ENCODE peak calls at places on chromosome X, in seven cellular contexts. One of them, this sample, is unnamed.

GRCh38 chrX:2162695-2163094 is 338.1 kb downstream of the DHRSX start:
- DNase-seq in thoracic aorta: no peak
- DNase-seq in GM23338: no peak
- DNase-seq in tibial artery: no peak
- DNase-seq in adrenal gland: no peak
- DNase-seq in K562: no peak
- DNase-seq in transverse colon: no peak
- DNase-seq in this sample: no peak

GRCh38 chrX:112961981-112962380 is 121.3 kb upstream of the AMOT start:
- DNase-seq in thoracic aorta: no peak
- DNase-seq in GM23338: no peak
- DNase-seq in tibial artery: no peak
- DNase-seq in adrenal gland: no peak
- DNase-seq in K562: no peak
- DNase-seq in transverse colon: no peak
- DNase-seq in this sample: no peak

GRCh38 chrX:20472148-20472547 is 205.4 kb upstream of the RPS6KA3 start:
- DNase-seq in thoracic aorta: no peak
- DNase-seq in GM23338: no peak
- DNase-seq in tibial artery: no peak
- DNase-seq in adrenal gland: no peak
- DNase-seq in K562: no peak
- DNase-seq in transverse colon: no peak
- DNase-seq in this sample: no peak

GRCh38 chrX:47162927-47163583 is 18.0 kb downstream of the RBM10 start:
- DNase-seq in thoracic aorta: no peak
- DNase-seq in GM23338: no peak
- DNase-seq in tibial artery: no peak
- DNase-seq in adrenal gland: no peak
- DNase-seq in K562: no peak
- DNase-seq in transverse colon: no peak
- DNase-seq in this sample: no peak

GRCh38 chrX:10457092-10457491 is 163.3 kb downstream of the MID1 start:
- DNase-seq in thoracic aorta: no peak
- DNase-seq in GM23338: no peak
- DNase-seq in tibial artery: no peak
- DNase-seq in adrenal gland: no peak
- DNase-seq in K562: no peak
- DNase-seq in transverse colon: no peak
- DNase-seq in this sample: no peak

GRCh38 chrX:31420302-31420701 is 348.5 kb upstream of the FTHL17 start:
- DNase-seq in thoracic aorta: no peak
- DNase-seq in GM23338: no peak
- DNase-seq in tibial artery: no peak
- DNase-seq in adrenal gland: no peak
- DNase-seq in K562: no peak
- DNase-seq in transverse colon: no peak
- DNase-seq in this sample: no peak

GRCh38 chrX:21481761-21482160 is 107.5 kb downstream of the CNKSR2 start:
- DNase-seq in thoracic aorta: no peak
- DNase-seq in GM23338: no peak
- DNase-seq in tibial artery: no peak
- DNase-seq in adrenal gland: no peak
- DNase-seq in K562: no peak
- DNase-seq in transverse colon: no peak
- DNase-seq in this sample: no peak

GRCh38 chrX:152600853-152601635 is 36.7 kb upstream of the GABRQ start:
- DNase-seq in thoracic aorta: no peak
- DNase-seq in GM23338: peak; percentile 32
- DNase-seq in tibial artery: no peak
- DNase-seq in adrenal gland: no peak
- DNase-seq in K562: peak; percentile 6
- DNase-seq in transverse colon: no peak
- DNase-seq in this sample: no peak

GRCh38 chrX:71671043-71671829 is 3.9 kb downstream of the LOC101059915 start:
- DNase-seq in thoracic aorta: no peak
- DNase-seq in GM23338: no peak
- DNase-seq in tibial artery: no peak
- DNase-seq in adrenal gland: no peak
- DNase-seq in K562: no peak
- DNase-seq in transverse colon: no peak
- DNase-seq in this sample: no peak

GRCh38 chrX:137749282-137749681 is 183.4 kb downstream of the ZIC3 start:
- DNase-seq in thoracic aorta: no peak
- DNase-seq in GM23338: peak; percentile 23
- DNase-seq in tibial artery: no peak
- DNase-seq in adrenal gland: no peak
- DNase-seq in K562: no peak
- DNase-seq in transverse colon: no peak
- DNase-seq in this sample: no peak

GRCh38 chrX:150502979-150503897 is 65.2 kb upstream of the MTM1 start:
- DNase-seq in thoracic aorta: no peak
- DNase-seq in GM23338: no peak
- DNase-seq in tibial artery: no peak
- DNase-seq in adrenal gland: no peak
- DNase-seq in K562: no peak
- DNase-seq in transverse colon: no peak
- DNase-seq in this sample: no peak
- H3K27ac ChIP-seq in thoracic aorta: no peak overlapping the region
- H3K27ac ChIP-seq in GM23338: no peak overlapping the region
- H3K27ac ChIP-seq in tibial artery: peak overlapping the region; percentile 42
- H3K27ac ChIP-seq in adrenal gland: peak overlapping the region; percentile 58
- H3K27ac ChIP-seq in K562: no peak overlapping the region
- H3K27ac ChIP-seq in transverse colon: no peak overlapping the region
- H3K27ac ChIP-seq in this sample: no peak overlapping the region

DNA sequence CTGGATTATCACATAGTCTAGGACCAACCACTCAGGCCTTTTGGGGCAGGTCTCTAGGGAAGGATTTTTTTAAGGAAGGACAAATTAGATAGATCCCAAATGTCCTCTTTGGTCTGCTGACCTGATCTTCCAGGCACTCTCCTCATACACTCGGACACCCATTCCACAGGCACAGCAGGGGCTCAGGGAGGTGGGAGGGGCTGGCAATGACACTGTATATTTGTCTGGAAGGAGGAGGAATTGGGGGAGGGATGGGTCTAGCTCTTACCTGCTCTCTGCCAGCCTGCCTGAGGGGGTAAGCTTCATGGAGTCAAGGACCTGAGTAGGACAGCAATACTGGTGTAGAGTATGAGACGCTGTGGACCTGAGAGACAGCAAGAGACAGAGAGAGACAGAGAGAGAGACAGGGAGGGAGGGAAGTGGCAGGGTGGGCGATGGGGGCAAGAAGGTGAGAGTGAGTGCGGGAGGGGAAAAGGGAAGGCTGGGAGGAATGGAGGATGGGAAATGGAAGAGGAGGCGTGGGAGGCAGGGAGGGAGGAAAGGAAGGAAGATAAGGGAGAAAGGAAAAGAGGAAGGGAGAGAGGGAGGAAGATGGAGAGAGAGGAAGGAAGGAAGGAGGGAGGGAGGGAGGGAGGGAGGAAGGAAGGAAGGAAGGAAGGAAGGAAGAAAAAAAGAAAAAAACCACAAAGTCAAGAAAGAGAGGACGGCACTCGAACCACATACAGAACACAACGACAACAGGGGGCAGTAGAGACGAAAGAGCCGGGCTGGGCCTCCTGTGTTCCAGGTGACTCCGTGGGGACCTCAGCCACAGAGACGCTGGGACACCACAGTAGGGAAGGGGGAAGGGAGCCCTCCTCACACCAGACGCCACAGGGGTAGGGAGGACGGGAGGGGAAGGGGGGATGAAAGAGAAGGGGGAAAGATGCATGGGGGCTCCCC is 1.8 kb downstream of the IQSEC2 start:
- DNase-seq in thoracic aorta: no peak
- DNase-seq in GM23338: peak; percentile 33
- DNase-seq in tibial artery: no peak
- DNase-seq in adrenal gland: no peak
- DNase-seq in K562: peak; percentile 42
- DNase-seq in transverse colon: peak; percentile 33
- DNase-seq in this sample: no peak
- TF ChIP-seq CTCF in thoracic aorta: no peak
- TF ChIP-seq CTCF in GM23338: peak; percentile 42
- TF ChIP-seq CTCF in tibial artery: no peak
- TF ChIP-seq CTCF in adrenal gland: no peak
- TF ChIP-seq CTCF in K562: peak; percentile 46
- TF ChIP-seq CTCF in transverse colon: peak; percentile 16
- TF ChIP-seq CTCF in this sample: no peak

GRCh38 chrX:87878926-87879325 is 361.3 kb downstream of the KLHL4 start:
- DNase-seq in thoracic aorta: no peak
- DNase-seq in GM23338: no peak
- DNase-seq in tibial artery: no peak
- DNase-seq in adrenal gland: no peak
- DNase-seq in K562: no peak
- DNase-seq in transverse colon: no peak
- DNase-seq in this sample: no peak
- H3K27me3 ChIP-seq in thoracic aorta: no peaks in the 10 kb centered on the region
- H3K27me3 ChIP-seq in GM23338: no peaks in the 10 kb centered on the region
- H3K27me3 ChIP-seq in tibial artery: no peaks in the 10 kb centered on the region
- H3K27me3 ChIP-seq in adrenal gland: no peaks in the 10 kb centered on the region
- H3K27me3 ChIP-seq in K562: no peaks in the 10 kb centered on the region
- H3K27me3 ChIP-seq in transverse colon: no peaks in the 10 kb centered on the region
- H3K27me3 ChIP-seq in this sample: no peaks in the 10 kb centered on the region

GRCh38 chrX:119237526-119238035 is 1.5 kb downstream of the PGRMC1 start:
- DNase-seq in thoracic aorta: no peak
- DNase-seq in GM23338: peak; percentile 27
- DNase-seq in tibial artery: no peak
- DNase-seq in adrenal gland: no peak
- DNase-seq in K562: no peak
- DNase-seq in transverse colon: no peak
- DNase-seq in this sample: no peak

GRCh38 chrX:119236599-119237525 is 777 bp downstream of the PGRMC1 start:
- DNase-seq in thoracic aorta: no peak
- DNase-seq in GM23338: no peak
- DNase-seq in tibial artery: peak; percentile 66
- DNase-seq in adrenal gland: peak; percentile 44
- DNase-seq in K562: peak; percentile 36
- DNase-seq in transverse colon: peak; percentile 50
- DNase-seq in this sample: peak; percentile 1

GRCh38 chrX:119235872-119236598 is at the start of gene PGRMC1:
- DNase-seq in thoracic aorta: peak; percentile 18
- DNase-seq in GM23338: peak; percentile 87
- DNase-seq in tibial artery: peak; percentile 90
- DNase-seq in adrenal gland: peak; percentile 84
- DNase-seq in K562: peak; percentile 95
- DNase-seq in transverse colon: peak; percentile 84
- DNase-seq in this sample: peak; percentile 78

GRCh38 chrX:119238557-119238956 is 2.5 kb downstream of the PGRMC1 start:
- DNase-seq in thoracic aorta: no peak
- DNase-seq in GM23338: no peak
- DNase-seq in tibial artery: no peak
- DNase-seq in adrenal gland: no peak
- DNase-seq in K562: no peak
- DNase-seq in transverse colon: no peak
- DNase-seq in this sample: no peak

GRCh38 chrX:119240356-119240755 is 4.3 kb downstream of the PGRMC1 start:
- DNase-seq in thoracic aorta: no peak
- DNase-seq in GM23338: no peak
- DNase-seq in tibial artery: no peak
- DNase-seq in adrenal gland: no peak
- DNase-seq in K562: no peak
- DNase-seq in transverse colon: no peak
- DNase-seq in this sample: no peak
- H3K27ac ChIP-seq in thoracic aorta: peak overlapping the region; percentile 31
- H3K27ac ChIP-seq in GM23338: no peak overlapping the region
- H3K27ac ChIP-seq in tibial artery: no peak overlapping the region
- H3K27ac ChIP-seq in adrenal gland: peak overlapping the region; percentile 59
- H3K27ac ChIP-seq in K562: no peak overlapping the region
- H3K27ac ChIP-seq in transverse colon: peak overlapping the region; percentile 16
- H3K27ac ChIP-seq in this sample: no peak overlapping the region

DNA sequence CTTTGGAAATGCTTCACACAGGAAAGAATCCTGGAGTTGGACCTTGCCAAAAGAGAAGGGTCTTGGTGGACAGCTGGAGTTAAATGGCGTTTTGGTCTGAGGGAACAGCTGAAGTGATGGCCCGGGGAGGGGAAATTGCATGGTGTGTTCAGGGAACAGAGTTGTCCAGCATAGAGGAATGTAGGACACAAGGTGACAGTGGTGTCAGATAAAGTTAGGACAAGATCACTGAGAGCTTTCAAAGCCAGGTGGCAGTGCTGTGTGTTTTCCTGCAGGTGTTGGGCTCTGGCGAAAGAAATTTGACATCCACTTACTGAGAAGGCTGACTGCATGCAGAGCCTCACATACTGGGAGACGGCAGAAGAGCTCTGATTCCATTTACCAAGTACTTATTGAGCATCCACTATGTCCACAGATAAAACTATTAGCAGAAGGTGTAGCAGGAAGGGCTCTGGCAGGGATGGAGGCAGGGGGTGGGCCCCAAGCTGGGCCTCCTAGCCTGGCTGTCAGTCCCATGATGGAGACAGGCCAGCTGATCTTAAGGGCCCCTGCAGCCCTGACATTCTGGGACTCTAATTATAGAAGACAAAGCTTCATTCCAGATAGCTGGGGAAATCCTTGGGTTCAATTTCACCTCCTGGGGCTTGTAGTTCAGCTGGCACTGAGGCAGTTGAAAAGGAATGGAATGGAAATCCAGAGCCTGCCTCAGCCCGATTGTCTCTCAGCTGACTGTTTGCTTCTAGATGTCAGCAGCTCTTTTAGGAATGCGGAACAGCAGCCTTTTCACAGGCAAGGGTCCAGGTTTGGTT is 150.2 kb upstream of the MAMLD1 start:
- DNase-seq in thoracic aorta: no peak
- DNase-seq in GM23338: peak; percentile 14
- DNase-seq in tibial artery: no peak
- DNase-seq in adrenal gland: no peak
- DNase-seq in K562: no peak
- DNase-seq in transverse colon: no peak
- DNase-seq in this sample: no peak
- TF ChIP-seq CTCF in thoracic aorta: no peak
- TF ChIP-seq CTCF in GM23338: peak; percentile 47
- TF ChIP-seq CTCF in tibial artery: no peak
- TF ChIP-seq CTCF in adrenal gland: no peak
- TF ChIP-seq CTCF in K562: no peak
- TF ChIP-seq CTCF in transverse colon: no peak
- TF ChIP-seq CTCF in this sample: no peak

DNA sequence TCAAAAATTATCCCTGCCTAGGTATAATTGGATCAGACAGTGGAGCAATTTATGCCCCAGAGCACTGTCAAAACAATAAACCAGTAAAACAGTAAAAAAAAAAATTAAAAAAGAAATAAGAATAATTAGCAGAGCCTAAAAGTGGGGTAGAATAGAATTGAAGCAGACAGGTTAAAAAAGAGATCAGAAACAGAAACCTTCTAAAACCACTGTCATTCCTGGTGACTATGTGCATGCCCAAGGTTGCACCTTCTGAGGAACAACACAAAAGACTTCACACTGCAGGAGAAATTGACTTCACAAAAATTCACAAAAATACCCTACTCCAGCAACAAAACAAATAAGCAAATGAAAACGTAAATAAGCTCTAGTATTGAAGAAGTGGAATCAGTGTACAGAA is 168.6 kb downstream of the SPANXA1 start:
- DNase-seq in thoracic aorta: no peak
- DNase-seq in GM23338: no peak
- DNase-seq in tibial artery: no peak
- DNase-seq in adrenal gland: no peak
- DNase-seq in K562: no peak
- DNase-seq in transverse colon: no peak
- DNase-seq in this sample: no peak
- H3K27me3 ChIP-seq in thoracic aorta: no peaks in the 10 kb centered on the region
- H3K27me3 ChIP-seq in GM23338: no peaks in the 10 kb centered on the region
- H3K27me3 ChIP-seq in tibial artery: no peaks in the 10 kb centered on the region
- H3K27me3 ChIP-seq in adrenal gland: no peaks in the 10 kb centered on the region
- H3K27me3 ChIP-seq in K562: no peaks in the 10 kb centered on the region
- H3K27me3 ChIP-seq in transverse colon: no peaks in the 10 kb centered on the region
- H3K27me3 ChIP-seq in this sample: no peaks in the 10 kb centered on the region